ENCODE peak calls at places on chromosomes 2 and 18, in five cellular contexts. M, R, C, E and P are unnamed samples.

GRCh38 chr2:80288576-80288975 is 16.0 kb downstream of the LRRTM1 start:
- DNase-seq in M (no peak), R (peak), C (no peak), E (no peak), P (no peak)

GRCh38 chr18:48836231-48836805 is 114.4 kb downstream of the SMAD7 start:
- DNase-seq in M (no peak), R (no peak), C (no peak), E (no peak), P (no peak)

GRCh38 chr18:72174972-72175649 is 369.0 kb downstream of the CBLN2 start:
- DNase-seq in M (no peak), R (peak), C (no peak), E (no peak), P (no peak)

GRCh38 chr18:62781893-62782292 is 66.6 kb downstream of the PHLPP1 start:
- DNase-seq in M (peak), R (peak), C (no peak), E (no peak), P (no peak)

GRCh38 chr18:76697441-76697901 is 124.9 kb upstream of the ZNF236 start:
- DNase-seq in M (no peak), R (peak), C (no peak), E (no peak), P (peak)

GRCh38 chr18:35029103-35029502 is 12.1 kb upstream of the MAPRE2 start:
- DNase-seq in M (no peak), R (no peak), C (no peak), E (no peak), P (no peak)

GRCh38 chr2:38750793-38751042 is 443 bp downstream of the SRSF7 start:
- DNase-seq in M (no peak), R (peak), C (peak), E (peak), P (no peak)

GRCh38 chr2:197232010-197232409 is 78.6 kb downstream of the ANKRD44 start:
- DNase-seq in M (no peak), R (no peak), C (no peak), E (no peak), P (no peak)

GRCh38 chr18:31205273-31205672 is 42.6 kb upstream of the DSC1 start:
- DNase-seq in M (no peak), R (no peak), C (no peak), E (no peak), P (no peak)

GRCh38 chr18:55343396-55344073 is 244.5 kb downstream of the TCF4 start:
- DNase-seq in M (no peak), R (peak), C (no peak), E (no peak), P (no peak)

GRCh38 chr2:20516646-20517341 is 69.9 kb downstream of the RHOB start:
- DNase-seq in M (no peak), R (no peak), C (no peak), E (no peak), P (no peak)

GRCh38 chr2:147829106-147829505 is 15.7 kb upstream of the ACVR2A start:
- DNase-seq in M (no peak), R (peak), C (no peak), E (no peak), P (no peak)

GRCh38 chr2:110770308-110770695 is 37.9 kb downstream of the ACOXL start:
- DNase-seq in M (no peak), R (peak), C (no peak), E (no peak), P (no peak)

GRCh38 chr2:176178807-176179271 is 9.6 kb upstream of the HOXD1 start:
- DNase-seq in M (no peak), R (no peak), C (no peak), E (no peak), P (no peak)

GRCh38 chr2:233437439-233437955 is 83.2 kb downstream of the DGKD start:
- DNase-seq in M (no peak), R (no peak), C (no peak), E (no peak), P (no peak)

GRCh38 chr2:25035537-25036220 is 6.2 kb upstream of the EFR3B start:
- DNase-seq in M (no peak), R (no peak), C (no peak), E (no peak), P (no peak)

GRCh38 chr2:147818741-147819140 is 26.1 kb upstream of the ACVR2A start:
- DNase-seq in M (no peak), R (no peak), C (no peak), E (no peak), P (no peak)

GRCh38 chr2:217890445-217890844 is 112.3 kb downstream of the TNS1 start:
- DNase-seq in M (no peak), R (peak), C (no peak), E (no peak), P (no peak)

GRCh38 chr2:149089068-149089467 is 50.6 kb downstream of the LYPD6B start:
- DNase-seq in M (no peak), R (no peak), C (no peak), E (no peak), P (no peak)

GRCh38 chr2:821546-821945 is 129.1 kb upstream of the SNTG2 start:
- DNase-seq in M (no peak), R (no peak), C (no peak), E (no peak), P (no peak)

GRCh38 chr2:27152796-27153464 is 4.1 kb downstream of the TCF23 start:
- DNase-seq in M (no peak), R (peak), C (no peak), E (no peak), P (no peak)

GRCh38 chr2:64792310-64792709 is 138.6 kb upstream of the SERTAD2 start:
- DNase-seq in M (no peak), R (no peak), C (no peak), E (no peak), P (no peak)

GRCh38 chr18:46859855-46860254 is 57.5 kb downstream of the PIAS2 start:
- DNase-seq in M (no peak), R (peak), C (no peak), E (no peak), P (no peak)

GRCh38 chr2:179412116-179412515 is 147.5 kb upstream of the SESTD1 start:
- DNase-seq in M (no peak), R (peak), C (no peak), E (no peak), P (no peak)

GRCh38 chr2:137220438-137220998 is 455.2 kb downstream of the THSD7B start:
- DNase-seq in M (peak), R (peak), C (no peak), E (no peak), P (no peak)

GRCh38 chr2:238784671-238785527 is 63.0 kb upstream of the TWIST2 start:
- DNase-seq in M (peak), R (peak), C (peak), E (peak), P (no peak)

GRCh38 chr18:8901019-8901418 is 195.7 kb downstream of the MTCL1 start:
- DNase-seq in M (no peak), R (no peak), C (no peak), E (no peak), P (no peak)

GRCh38 chr2:30201990-30202389 is 29.3 kb upstream of the LBH start:
- DNase-seq in M (no peak), R (no peak), C (no peak), E (no peak), P (no peak)

GRCh38 chr18:9519431-9519830 is 44.1 kb downstream of the RALBP1 start:
- DNase-seq in M (no peak), R (no peak), C (no peak), E (no peak), P (no peak)

GRCh38 chr2:55403177-55403998 is 16.3 kb downstream of the CCDC88A start:
- DNase-seq in M (no peak), R (no peak), C (no peak), E (no peak), P (no peak)

GRCh38 chr18:55779711-55780590 is 192.0 kb upstream of the TCF4 start:
- DNase-seq in M (no peak), R (peak), C (no peak), E (no peak), P (no peak)

GRCh38 chr18:70015127-70015526 is 67.5 kb upstream of the CD226 start:
- DNase-seq in M (no peak), R (no peak), C (no peak), E (no peak), P (no peak)

GRCh38 chr18:44943201-44943881 is 262.7 kb downstream of the SETBP1 start:
- DNase-seq in M (no peak), R (peak), C (no peak), E (no peak), P (no peak)

GRCh38 chr2:142824756-142825155 is 52.7 kb upstream of the KYNU start:
- DNase-seq in M (no peak), R (no peak), C (no peak), E (no peak), P (no peak)